ENCODE peak calls at places on chromosomes 11 and 22, in seven cellular contexts. X is heart right ventricle; R is CD4-positive, alpha-beta T cell; A is body of pancreas; F is AG04450; W is kidney; J is neural progenitor cell. Z is an unnamed sample.

GRCh38 chr11:36501236-36501635 is 8.8 kb downstream of the TRAF6 start:
- DNase-seq in X (no peak), A (no peak), R (no peak), J (no peak), F (no peak), W (no peak), Z (no peak)

GRCh38 chr11:121391914-121392313 is 60.2 kb upstream of the SORL1 start:
- DNase-seq in F (no peak), W (peak), J (no peak), R (no peak), X (no peak), A (no peak), Z (peak)

GRCh38 chr11:30823119-30823518 is 237.0 kb upstream of the MPPED2 start:
- DNase-seq in A (no peak), R (no peak), X (no peak), J (no peak), W (peak), F (no peak), Z (no peak)

GRCh38 chr22:42584364-42584940 is 30.2 kb downstream of the POLDIP3 start:
- DNase-seq in F (no peak), A (no peak), J (no peak), W (no peak), X (no peak), R (no peak), Z (no peak)

GRCh38 chr11:17354070-17354924 is 2.7 kb downstream of the NCR3LG1 start:
- DNase-seq in F (peak), W (no peak), R (peak), J (peak), X (no peak), A (peak), Z (peak)

GRCh38 chr11:61290905-61291690 is 4.0 kb downstream of the VWCE start:
- DNase-seq in F (no peak), X (no peak), R (no peak), J (no peak), W (no peak), A (no peak), Z (no peak)

GRCh38 chr22:32204211-32204855 is 540 bp downstream of the RFPL2 start:
- DNase-seq in J (peak), A (no peak), W (no peak), F (no peak), R (peak), X (no peak), Z (peak)

GRCh38 chr11:1083621-1084551 is 9.2 kb downstream of the MUC2 start:
- DNase-seq in X (peak), A (no peak), F (no peak), W (peak), R (no peak), J (no peak), Z (no peak)

GRCh38 chr11:17734986-17735822 is 623 bp downstream of the KCNC1 start:
- DNase-seq in W (peak), F (peak), X (peak), A (peak), J (peak), R (peak), Z (peak)

GRCh38 chr11:129992161-129992944 is 10.3 kb downstream of the PRDM10 start:
- DNase-seq in F (no peak), A (peak), R (peak), J (peak), W (peak), X (no peak), Z (peak)

GRCh38 chr11:120306519-120307242 is 18.4 kb upstream of the TLCD5 start:
- DNase-seq in X (peak), R (no peak), J (peak), F (peak), W (peak), A (no peak), Z (peak)

GRCh38 chr11:20854214-20854613 is 184.8 kb downstream of the NELL1 start:
- DNase-seq in W (no peak), A (no peak), X (no peak), J (peak), F (no peak), R (no peak), Z (no peak)

GRCh38 chr11:122232985-122233384 is 117.0 kb upstream of the BLID start:
- DNase-seq in X (no peak), A (no peak), W (no peak), J (no peak), R (no peak), F (no peak), Z (no peak)

GRCh38 chr11:125941606-125942275 is 4.1 kb upstream of the VSIG10L2 start:
- DNase-seq in R (peak), J (peak), W (no peak), A (peak), X (peak), F (no peak), Z (peak)

GRCh38 chr22:25202290-25202921 is 2.7 kb downstream of the CRYBB3 start:
- DNase-seq in R (peak), F (peak), W (no peak), A (peak), J (peak), X (peak), Z (peak)

GRCh38 chr11:121575250-121575962 is 122.6 kb upstream of the SORL1-AS1 start:
- DNase-seq in W (peak), F (peak), R (no peak), J (no peak), A (peak), X (peak), Z (no peak)

DNA sequence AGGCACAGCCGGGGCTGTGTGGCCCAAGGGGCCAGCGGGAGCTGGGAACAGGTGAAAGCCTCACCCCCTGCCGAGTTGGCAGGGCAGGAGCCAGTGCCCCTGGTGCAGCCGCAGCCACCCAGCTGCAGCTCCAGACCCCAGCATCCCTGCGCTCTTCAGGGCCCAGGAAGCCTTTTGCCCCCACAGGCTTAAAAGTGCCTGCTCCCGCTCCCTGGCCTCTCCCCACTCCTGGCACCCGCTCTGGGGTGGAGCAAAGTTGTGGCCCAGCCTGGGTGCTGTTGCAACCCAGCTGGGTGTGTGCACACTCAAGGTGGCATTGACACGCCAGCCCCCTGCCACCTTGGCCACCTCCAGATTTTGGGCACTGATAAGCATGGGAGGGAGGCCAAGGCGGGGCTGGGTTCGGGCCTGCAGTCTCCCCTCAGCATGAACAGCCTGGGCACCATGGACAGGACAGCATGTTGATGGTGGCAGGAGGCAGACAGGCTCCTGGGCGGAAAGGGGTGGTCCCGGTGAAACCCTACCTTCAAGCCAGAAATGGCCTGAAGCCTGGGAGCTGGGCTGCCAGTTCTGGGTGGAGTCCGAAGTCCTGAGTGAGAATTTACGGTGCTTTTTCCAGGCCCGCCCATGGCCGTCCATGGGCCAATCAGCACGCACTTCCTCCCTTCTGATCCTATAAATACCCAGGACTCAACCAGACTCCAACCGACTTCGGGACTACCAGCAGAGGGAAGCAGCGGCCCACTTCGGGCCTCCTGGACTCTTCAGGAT is 23.5 kb upstream of the RNASEH2C start:
- DNase-seq in X (peak), A (peak), F (no peak), W (no peak), R (no peak), J (peak), Z (peak)
- TF ChIP-seq CTCF in X (peak), A (peak), F (peak), W (no peak), R (no peak), J (peak), Z (peak)

DNA sequence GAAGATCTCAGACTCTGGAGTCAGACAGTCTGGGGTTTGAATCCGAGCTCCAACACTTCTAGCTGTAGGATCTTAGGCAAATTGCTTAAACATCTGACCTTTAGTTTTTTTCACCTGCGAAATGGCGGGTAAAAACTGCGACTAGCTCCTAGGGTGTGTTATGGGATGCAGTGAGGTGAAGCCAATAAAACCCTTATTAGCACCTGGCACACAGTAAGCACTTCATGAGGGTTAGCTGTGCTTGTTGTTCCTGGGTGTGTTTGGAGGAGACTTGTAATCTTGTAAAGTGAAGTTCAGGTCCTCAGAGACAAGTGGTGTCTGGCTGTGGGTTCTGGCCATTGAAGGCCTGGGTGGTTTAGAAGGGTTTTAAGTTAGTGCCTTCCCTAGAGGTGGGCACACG is 68.9 kb downstream of the ZBTB16 start:
- DNase-seq in J (no peak), F (no peak), X (no peak), W (no peak), A (no peak), R (no peak), Z (no peak)
- H3K27ac ChIP-seq in J (no peak), F (no peak), X (peak), W (no peak), A (no peak), R (no peak), Z (peak)

DNA sequence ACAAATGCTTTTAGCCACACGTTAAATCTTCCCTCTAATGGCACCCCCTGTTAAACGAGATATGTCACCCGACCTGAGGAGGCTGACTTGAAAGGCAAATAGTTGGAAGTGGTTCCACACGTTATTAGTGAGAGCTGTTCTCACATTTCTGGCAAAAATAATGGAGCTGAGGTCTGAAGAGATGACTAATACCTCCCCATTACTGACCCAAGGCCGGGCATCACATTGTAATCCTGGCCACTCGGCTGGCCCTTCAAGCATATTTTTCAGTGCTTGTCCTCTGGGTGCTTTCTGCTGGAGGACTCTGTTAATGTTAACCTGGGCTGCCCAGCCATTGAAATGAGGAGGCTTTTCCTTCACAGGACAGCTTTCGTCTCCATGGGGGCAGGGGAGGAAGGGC is 260.0 kb upstream of the CADM1 start:
- DNase-seq in J (no peak), X (no peak), A (no peak), W (no peak), F (no peak), R (no peak), Z (no peak)
- TF ChIP-seq CTCF in J (no peak), X (no peak), A (no peak), W (no peak), F (no peak), R (no peak), Z (no peak)

GRCh38 chr22:37054078-37054440 is 2.5 kb downstream of the KCTD17 start:
- DNase-seq in J (no peak), F (no peak), W (peak), X (no peak), R (no peak), A (no peak), Z (no peak)
- H3K27ac ChIP-seq in J (no peak), F (no peak), W (no peak), X (peak), R (no peak), A (no peak), Z (no peak)

DNA sequence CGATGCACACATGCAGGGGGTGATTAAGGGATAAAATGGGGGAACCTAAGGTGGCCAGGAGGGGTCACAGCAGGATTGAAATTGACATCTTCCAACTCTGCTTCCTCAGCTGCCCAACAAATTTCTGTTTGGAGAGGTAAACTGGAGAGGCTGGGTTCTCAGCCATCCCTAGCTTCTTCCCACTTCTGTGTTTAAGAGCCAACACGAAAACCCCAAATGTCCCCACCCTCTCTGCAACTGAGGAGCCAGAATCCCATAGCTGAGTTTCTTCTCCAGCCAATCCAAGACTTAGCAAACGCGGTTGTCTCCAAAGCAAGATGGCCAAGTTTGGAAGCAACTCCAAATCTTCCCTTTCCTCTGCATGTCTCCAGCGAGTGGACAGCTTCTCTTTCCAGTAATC is 539.1 kb downstream of the MIAT start:
- DNase-seq in F (no peak), J (no peak), W (no peak), X (no peak), R (no peak), A (no peak), Z (no peak)
- TF ChIP-seq CTCF in F (no peak), J (no peak), W (no peak), X (no peak), R (no peak), A (no peak), Z (no peak)